ENCODE peak calls at places on chromosomes 2 and 18, in six cellular contexts. D, V, J, P, E and U are unnamed samples.

GRCh38 chr2:239727182-239727775 is 297.9 kb downstream of the NDUFA10 start:
- DNase-seq in V (no peak), D (no peak), P (no peak), J (no peak), E (no peak), U (peak; percentile 16)

GRCh38 chr2:234156326-234156725 is 105.8 kb downstream of the SPP2 start:
- DNase-seq in P (no peak), J (no peak), E (no peak), D (no peak), V (no peak), U (no peak)

GRCh38 chr2:23419171-23420090 is 34.5 kb downstream of the KLHL29 start:
- DNase-seq in P (no peak), E (no peak), J (no peak), D (peak; percentile 56), V (no peak), U (no peak)

GRCh38 chr2:188292446-188293239 is 969 bp downstream of the GULP1 start:
- DNase-seq in P (no peak), V (peak; percentile 94), E (peak; percentile 84), J (peak; percentile 69), D (peak; percentile 80), U (peak; percentile 62)

GRCh38 chr2:12504443-12504842 is 212.3 kb upstream of the TRIB2 start:
- DNase-seq in P (no peak), V (no peak), J (no peak), D (peak; percentile 42), E (no peak), U (no peak)

GRCh38 chr2:234446404-234447076 is 50.3 kb downstream of the ARL4C start:
- DNase-seq in P (no peak), J (no peak), V (no peak), D (no peak), E (peak; percentile 34), U (no peak)

GRCh38 chr2:54081574-54081973 is 33.8 kb upstream of the ACYP2 start:
- DNase-seq in P (no peak), J (no peak), D (peak; percentile 50), E (no peak), V (no peak), U (no peak)

GRCh38 chr18:61360440-61361383 is 27.5 kb downstream of the CDH20 start:
- DNase-seq in V (no peak), E (no peak), P (no peak), D (no peak), J (no peak), U (no peak)

GRCh38 chr2:64328415-64328722 is 125.6 kb upstream of the LGALSL start:
- DNase-seq in P (no peak), J (no peak), V (no peak), E (no peak), D (no peak), U (no peak)

GRCh38 chr2:198097628-198098027 is 293.2 kb downstream of the PLCL1 start:
- DNase-seq in E (no peak), V (no peak), J (no peak), D (no peak), P (no peak), U (no peak)

GRCh38 chr2:58635801-58636375 is 394.8 kb upstream of the FANCL start:
- DNase-seq in P (no peak), D (no peak), V (no peak), E (no peak), J (no peak), U (no peak)